ENCODE peak calls at places on chromosomes 2 and 18, in nine cellular contexts. E is Ammon's horn; D is effector memory CD4-positive, alpha-beta T cell; H is stimulated activated CD8-positive, alpha-beta memory T cell treated with anti-CD3 and anti-CD28 coated beads, Interleukin-4, amount 100 ng/mL, for 24 hours; N is posterior cingulate gyrus; Q is Kasumi-1; J is NCI-H2081; O is A549; P is upper lobe of right lung. A is an unnamed sample.

GRCh38 chr2:60066971-60067370 is 486.5 kb downstream of the BCL11A start:
- DNase-seq in E (no peak), D (no peak), H (no peak), J (no peak), P (no peak), Q (no peak), O (no peak), N (no peak), A (no peak)

GRCh38 chr18:62450546-62451395 is 72.1 kb upstream of the ZCCHC2 start:
- DNase-seq in P (peak), Q (no peak), O (peak), N (no peak), D (no peak), E (peak), J (peak), H (no peak), A (peak)

GRCh38 chr2:236483102-236483501 is 86.5 kb upstream of the ACKR3 start:
- DNase-seq in Q (no peak), E (no peak), H (no peak), P (no peak), J (no peak), O (no peak), D (no peak), N (no peak), A (no peak)

GRCh38 chr2:197079414-197079813 is 152.9 kb upstream of the PGAP1 start:
- DNase-seq in N (no peak), Q (no peak), J (no peak), E (peak), O (no peak), H (no peak), D (no peak), P (no peak), A (no peak)

GRCh38 chr2:46082531-46083485 is 214.4 kb upstream of the EPAS1 start:
- DNase-seq in E (no peak), J (no peak), H (no peak), P (no peak), N (no peak), D (no peak), Q (peak), O (no peak), A (peak)

GRCh38 chr2:152354069-152354755 is 19.2 kb downstream of the FMNL2 start:
- DNase-seq in P (no peak), Q (no peak), O (no peak), H (no peak), N (no peak), D (no peak), E (no peak), J (no peak), A (no peak)

GRCh38 chr2:149021271-149021719 is 17.2 kb upstream of the LYPD6B start:
- DNase-seq in Q (no peak), E (no peak), H (no peak), O (no peak), N (no peak), D (no peak), J (no peak), P (no peak), A (no peak)

GRCh38 chr2:180191352-180192124 is 184.4 kb upstream of the CWC22 start:
- DNase-seq in Q (no peak), J (no peak), N (no peak), E (no peak), H (no peak), P (no peak), O (no peak), D (no peak), A (no peak)

GRCh38 chr2:12456293-12457151 is 260.2 kb upstream of the TRIB2 start:
- DNase-seq in D (peak), E (peak), N (no peak), Q (peak), O (peak), H (peak), J (no peak), P (peak), A (peak)

GRCh38 chr2:216727346-216728122 is 32.2 kb upstream of the IGFBP5 start:
- DNase-seq in D (no peak), P (no peak), H (no peak), J (no peak), N (no peak), Q (no peak), O (no peak), E (no peak), A (no peak)

GRCh38 chr2:64799592-64800252 is 146.0 kb upstream of the SERTAD2 start:
- DNase-seq in E (no peak), Q (no peak), P (no peak), J (peak), O (no peak), N (no peak), D (no peak), H (no peak), A (no peak)

GRCh38 chr2:54065411-54065810 is 50.0 kb upstream of the ACYP2 start:
- DNase-seq in D (no peak), E (peak), O (no peak), N (no peak), J (no peak), P (no peak), H (no peak), Q (no peak), A (no peak)

GRCh38 chr2:232689152-232689910 is 7.8 kb upstream of the GIGYF2 start:
- DNase-seq in O (no peak), N (peak), J (peak), D (no peak), P (peak), Q (no peak), H (no peak), E (peak), A (peak)

GRCh38 chr2:200177971-200178911 is 128.3 kb upstream of the SPATS2L start:
- DNase-seq in P (no peak), D (no peak), Q (no peak), H (no peak), O (peak), J (peak), N (peak), E (peak), A (no peak)

GRCh38 chr2:4354678-4355077 is 651.3 kb downstream of the DCDC2C start:
- DNase-seq in P (peak), J (peak), Q (peak), O (peak), N (peak), H (no peak), E (no peak), D (no peak), A (no peak)

GRCh38 chr2:239979243-239980023 is 45.7 kb downstream of the NDUFA10 start:
- DNase-seq in E (peak), P (no peak), O (no peak), J (no peak), N (no peak), H (no peak), Q (no peak), D (no peak), A (no peak)

GRCh38 chr2:240362216-240362755 is 73.2 kb upstream of the GPC1 start:
- DNase-seq in E (no peak), D (no peak), Q (no peak), N (peak), H (no peak), O (no peak), J (no peak), P (no peak), A (no peak)

GRCh38 chr2:43005211-43005974 is 213.0 kb upstream of the HAAO start:
- DNase-seq in O (no peak), P (no peak), J (no peak), D (no peak), E (peak), H (no peak), N (no peak), Q (no peak), A (no peak)

GRCh38 chr2:172248381-172249173 is 145.9 kb upstream of the DLX2 start:
- DNase-seq in P (no peak), N (no peak), D (no peak), O (no peak), Q (no peak), J (no peak), H (no peak), E (no peak), A (no peak)

GRCh38 chr2:24730481-24730880 is 62.7 kb downstream of the PTRHD1 start:
- DNase-seq in Q (no peak), P (no peak), E (no peak), H (no peak), N (no peak), J (no peak), D (no peak), O (no peak), A (no peak)

GRCh38 chr2:109418716-109419115 is 195.1 kb downstream of the SEPTIN10 start:
- DNase-seq in P (no peak), E (no peak), H (no peak), N (peak), O (no peak), J (no peak), Q (no peak), D (no peak), A (peak)

GRCh38 chr2:85503611-85504433 is 35.1 kb upstream of the MAT2A start:
- DNase-seq in Q (no peak), J (no peak), N (peak), H (no peak), O (no peak), D (no peak), P (no peak), E (no peak), A (no peak)

GRCh38 chr18:45566025-45566740 is 49.1 kb upstream of the SLC14A2 start:
- DNase-seq in Q (no peak), O (no peak), P (no peak), H (no peak), J (no peak), N (no peak), E (no peak), D (no peak), A (peak)

GRCh38 chr18:23872701-23873550 is 141.6 kb upstream of the TTC39C start:
- DNase-seq in E (no peak), P (no peak), J (no peak), O (no peak), Q (no peak), N (no peak), H (no peak), D (peak), A (no peak)

GRCh38 chr2:88307817-88308216 is 137.7 kb downstream of the THNSL2 start:
- DNase-seq in E (no peak), D (no peak), N (no peak), O (peak), H (no peak), J (no peak), P (no peak), Q (peak), A (no peak)

GRCh38 chr2:37885329-37885993 is 39.6 kb upstream of the RMDN2 start:
- DNase-seq in D (no peak), P (no peak), H (no peak), O (no peak), Q (no peak), N (no peak), E (no peak), J (no peak), A (no peak)

GRCh38 chr2:111119004-111119846 is 1.5 kb upstream of the BCL2L11 start:
- DNase-seq in N (no peak), H (no peak), E (no peak), J (no peak), Q (peak), P (peak), D (peak), O (no peak), A (peak)

GRCh38 chr2:130834091-130834922 is 2.4 kb upstream of the ARHGEF4 start:
- DNase-seq in O (peak), H (no peak), N (peak), E (no peak), J (no peak), P (peak), Q (no peak), D (no peak), A (peak)

GRCh38 chr18:48621240-48621639 is 82.4 kb downstream of the CTIF start:
- DNase-seq in Q (no peak), O (peak), D (no peak), N (no peak), E (no peak), H (no peak), P (no peak), J (no peak), A (no peak)

GRCh38 chr2:105781274-105781673 is 36.6 kb downstream of the NCK2 start:
- DNase-seq in H (no peak), J (no peak), N (no peak), E (no peak), Q (no peak), P (no peak), O (no peak), D (no peak), A (no peak)

GRCh38 chr2:38386377-38386776 is 9.3 kb upstream of the ATL2 start:
- DNase-seq in H (no peak), P (no peak), O (no peak), D (no peak), J (no peak), N (no peak), Q (no peak), E (no peak), A (no peak)